ENCODE peak calls at places on chromosomes 13 and 19, in ten cellular contexts. One of them, this sample, is unnamed.

GRCh38 chr13:83333614-83334388 is 548.5 kb downstream of the SLITRK1 start:
- DNase-seq in left colon: no peak
- DNase-seq in H9: no peak
- DNase-seq in SK-MEL-5: no peak
- DNase-seq in stimulated activated CD4-positive, alpha-beta T cell treated with anti-CD3 and anti-CD28 coated beads, Interleukin-1b, Interleukin-23, amount 100 ng/mL, for 1 hour: no peak
- DNase-seq in foreskin fibroblast: no peak
- DNase-seq in activated CD8-positive, alpha-beta memory T cell treated with anti-CD3 and anti-CD28 coated beads for 48 hours: no peak
- DNase-seq in GOT3: no peak
- DNase-seq in EL: no peak
- DNase-seq in HTR-8/SVneo: no peak
- DNase-seq in this sample: no peak

GRCh38 chr19:38731654-38732301 is 12.5 kb downstream of the CAPN12 start:
- DNase-seq in left colon: peak
- DNase-seq in H9: peak
- DNase-seq in SK-MEL-5: no peak
- DNase-seq in stimulated activated CD4-positive, alpha-beta T cell treated with anti-CD3 and anti-CD28 coated beads, Interleukin-1b, Interleukin-23, amount 100 ng/mL, for 1 hour: no peak
- DNase-seq in foreskin fibroblast: no peak
- DNase-seq in activated CD8-positive, alpha-beta memory T cell treated with anti-CD3 and anti-CD28 coated beads for 48 hours: no peak
- DNase-seq in GOT3: no peak
- DNase-seq in EL: no peak
- DNase-seq in HTR-8/SVneo: no peak
- DNase-seq in this sample: no peak

GRCh38 chr19:30718728-30719127 is 346.5 kb downstream of the ZNF536 start:
- DNase-seq in left colon: no peak
- DNase-seq in H9: no peak
- DNase-seq in SK-MEL-5: no peak
- DNase-seq in stimulated activated CD4-positive, alpha-beta T cell treated with anti-CD3 and anti-CD28 coated beads, Interleukin-1b, Interleukin-23, amount 100 ng/mL, for 1 hour: no peak
- DNase-seq in foreskin fibroblast: no peak
- DNase-seq in activated CD8-positive, alpha-beta memory T cell treated with anti-CD3 and anti-CD28 coated beads for 48 hours: no peak
- DNase-seq in GOT3: no peak
- DNase-seq in EL: no peak
- DNase-seq in HTR-8/SVneo: no peak
- DNase-seq in this sample: no peak

GRCh38 chr13:48715977-48716376 is 62.2 kb downstream of the CYSLTR2 start:
- DNase-seq in left colon: no peak
- DNase-seq in H9: no peak
- DNase-seq in SK-MEL-5: no peak
- DNase-seq in stimulated activated CD4-positive, alpha-beta T cell treated with anti-CD3 and anti-CD28 coated beads, Interleukin-1b, Interleukin-23, amount 100 ng/mL, for 1 hour: no peak
- DNase-seq in foreskin fibroblast: no peak
- DNase-seq in activated CD8-positive, alpha-beta memory T cell treated with anti-CD3 and anti-CD28 coated beads for 48 hours: no peak
- DNase-seq in GOT3: no peak
- DNase-seq in EL: no peak
- DNase-seq in HTR-8/SVneo: no peak
- DNase-seq in this sample: no peak

GRCh38 chr13:108425056-108425455 is 155.5 kb downstream of the TNFSF13B start:
- DNase-seq in left colon: no peak
- DNase-seq in H9: no peak
- DNase-seq in SK-MEL-5: no peak
- DNase-seq in stimulated activated CD4-positive, alpha-beta T cell treated with anti-CD3 and anti-CD28 coated beads, Interleukin-1b, Interleukin-23, amount 100 ng/mL, for 1 hour: no peak
- DNase-seq in foreskin fibroblast: no peak
- DNase-seq in activated CD8-positive, alpha-beta memory T cell treated with anti-CD3 and anti-CD28 coated beads for 48 hours: no peak
- DNase-seq in GOT3: no peak
- DNase-seq in EL: no peak
- DNase-seq in HTR-8/SVneo: peak
- DNase-seq in this sample: no peak

GRCh38 chr19:39765091-39766076 is 13.3 kb upstream of the LEUTX start:
- DNase-seq in left colon: peak
- DNase-seq in H9: peak
- DNase-seq in SK-MEL-5: peak
- DNase-seq in stimulated activated CD4-positive, alpha-beta T cell treated with anti-CD3 and anti-CD28 coated beads, Interleukin-1b, Interleukin-23, amount 100 ng/mL, for 1 hour: no peak
- DNase-seq in foreskin fibroblast: peak
- DNase-seq in activated CD8-positive, alpha-beta memory T cell treated with anti-CD3 and anti-CD28 coated beads for 48 hours: no peak
- DNase-seq in GOT3: no peak
- DNase-seq in EL: peak
- DNase-seq in HTR-8/SVneo: peak
- DNase-seq in this sample: peak

GRCh38 chr19:49543032-49543431 is 15.2 kb downstream of the RCN3 start:
- DNase-seq in left colon: no peak
- DNase-seq in H9: no peak
- DNase-seq in SK-MEL-5: no peak
- DNase-seq in stimulated activated CD4-positive, alpha-beta T cell treated with anti-CD3 and anti-CD28 coated beads, Interleukin-1b, Interleukin-23, amount 100 ng/mL, for 1 hour: no peak
- DNase-seq in foreskin fibroblast: no peak
- DNase-seq in activated CD8-positive, alpha-beta memory T cell treated with anti-CD3 and anti-CD28 coated beads for 48 hours: no peak
- DNase-seq in GOT3: no peak
- DNase-seq in EL: no peak
- DNase-seq in HTR-8/SVneo: no peak
- DNase-seq in this sample: peak

GRCh38 chr13:45003417-45003816 is 14.1 kb downstream of the GPALPP1 start:
- DNase-seq in left colon: no peak
- DNase-seq in H9: no peak
- DNase-seq in SK-MEL-5: no peak
- DNase-seq in stimulated activated CD4-positive, alpha-beta T cell treated with anti-CD3 and anti-CD28 coated beads, Interleukin-1b, Interleukin-23, amount 100 ng/mL, for 1 hour: no peak
- DNase-seq in foreskin fibroblast: no peak
- DNase-seq in activated CD8-positive, alpha-beta memory T cell treated with anti-CD3 and anti-CD28 coated beads for 48 hours: no peak
- DNase-seq in GOT3: no peak
- DNase-seq in EL: no peak
- DNase-seq in HTR-8/SVneo: no peak
- DNase-seq in this sample: no peak

GRCh38 chr13:20708216-20708615 is 4.7 kb downstream of the IL17D start:
- DNase-seq in left colon: no peak
- DNase-seq in H9: no peak
- DNase-seq in SK-MEL-5: no peak
- DNase-seq in stimulated activated CD4-positive, alpha-beta T cell treated with anti-CD3 and anti-CD28 coated beads, Interleukin-1b, Interleukin-23, amount 100 ng/mL, for 1 hour: no peak
- DNase-seq in foreskin fibroblast: no peak
- DNase-seq in activated CD8-positive, alpha-beta memory T cell treated with anti-CD3 and anti-CD28 coated beads for 48 hours: no peak
- DNase-seq in GOT3: no peak
- DNase-seq in EL: no peak
- DNase-seq in HTR-8/SVneo: no peak
- DNase-seq in this sample: no peak

GRCh38 chr13:82374719-82375118 is 1507.6 kb downstream of the SLITRK1 start:
- DNase-seq in left colon: no peak
- DNase-seq in H9: no peak
- DNase-seq in SK-MEL-5: no peak
- DNase-seq in stimulated activated CD4-positive, alpha-beta T cell treated with anti-CD3 and anti-CD28 coated beads, Interleukin-1b, Interleukin-23, amount 100 ng/mL, for 1 hour: no peak
- DNase-seq in foreskin fibroblast: no peak
- DNase-seq in activated CD8-positive, alpha-beta memory T cell treated with anti-CD3 and anti-CD28 coated beads for 48 hours: no peak
- DNase-seq in GOT3: no peak
- DNase-seq in EL: no peak
- DNase-seq in HTR-8/SVneo: no peak
- DNase-seq in this sample: no peak

GRCh38 chr19:34172661-34173144 is 399 bp downstream of the LSM14A start:
- DNase-seq in left colon: peak
- DNase-seq in H9: no peak
- DNase-seq in SK-MEL-5: no peak
- DNase-seq in stimulated activated CD4-positive, alpha-beta T cell treated with anti-CD3 and anti-CD28 coated beads, Interleukin-1b, Interleukin-23, amount 100 ng/mL, for 1 hour: no peak
- DNase-seq in foreskin fibroblast: peak
- DNase-seq in activated CD8-positive, alpha-beta memory T cell treated with anti-CD3 and anti-CD28 coated beads for 48 hours: peak
- DNase-seq in GOT3: no peak
- DNase-seq in EL: no peak
- DNase-seq in HTR-8/SVneo: no peak
- DNase-seq in this sample: no peak

GRCh38 chr19:49420227-49420626 is 3.0 kb downstream of the PTH2 start:
- DNase-seq in left colon: no peak
- DNase-seq in H9: no peak
- DNase-seq in SK-MEL-5: no peak
- DNase-seq in stimulated activated CD4-positive, alpha-beta T cell treated with anti-CD3 and anti-CD28 coated beads, Interleukin-1b, Interleukin-23, amount 100 ng/mL, for 1 hour: no peak
- DNase-seq in foreskin fibroblast: no peak
- DNase-seq in activated CD8-positive, alpha-beta memory T cell treated with anti-CD3 and anti-CD28 coated beads for 48 hours: no peak
- DNase-seq in GOT3: no peak
- DNase-seq in EL: no peak
- DNase-seq in HTR-8/SVneo: no peak
- DNase-seq in this sample: no peak

GRCh38 chr13:75978815-75979214 is 342.7 kb downstream of the LMO7 start:
- DNase-seq in left colon: no peak
- DNase-seq in H9: no peak
- DNase-seq in SK-MEL-5: no peak
- DNase-seq in stimulated activated CD4-positive, alpha-beta T cell treated with anti-CD3 and anti-CD28 coated beads, Interleukin-1b, Interleukin-23, amount 100 ng/mL, for 1 hour: no peak
- DNase-seq in foreskin fibroblast: no peak
- DNase-seq in activated CD8-positive, alpha-beta memory T cell treated with anti-CD3 and anti-CD28 coated beads for 48 hours: no peak
- DNase-seq in GOT3: no peak
- DNase-seq in EL: no peak
- DNase-seq in HTR-8/SVneo: no peak
- DNase-seq in this sample: no peak

GRCh38 chr13:101915755-101916107 is 463.3 kb downstream of the ITGBL1 start:
- DNase-seq in left colon: no peak
- DNase-seq in H9: no peak
- DNase-seq in SK-MEL-5: no peak
- DNase-seq in stimulated activated CD4-positive, alpha-beta T cell treated with anti-CD3 and anti-CD28 coated beads, Interleukin-1b, Interleukin-23, amount 100 ng/mL, for 1 hour: no peak
- DNase-seq in foreskin fibroblast: no peak
- DNase-seq in activated CD8-positive, alpha-beta memory T cell treated with anti-CD3 and anti-CD28 coated beads for 48 hours: no peak
- DNase-seq in GOT3: no peak
- DNase-seq in EL: no peak
- DNase-seq in HTR-8/SVneo: no peak
- DNase-seq in this sample: no peak

GRCh38 chr13:54628383-54628782 is 1599.8 kb downstream of the OLFM4 start:
- DNase-seq in left colon: no peak
- DNase-seq in H9: no peak
- DNase-seq in SK-MEL-5: no peak
- DNase-seq in stimulated activated CD4-positive, alpha-beta T cell treated with anti-CD3 and anti-CD28 coated beads, Interleukin-1b, Interleukin-23, amount 100 ng/mL, for 1 hour: no peak
- DNase-seq in foreskin fibroblast: no peak
- DNase-seq in activated CD8-positive, alpha-beta memory T cell treated with anti-CD3 and anti-CD28 coated beads for 48 hours: no peak
- DNase-seq in GOT3: no peak
- DNase-seq in EL: no peak
- DNase-seq in HTR-8/SVneo: no peak
- DNase-seq in this sample: no peak

GRCh38 chr19:37654118-37654517 is 1.1 kb downstream of the ZFP30 start:
- DNase-seq in left colon: no peak
- DNase-seq in H9: no peak
- DNase-seq in SK-MEL-5: no peak
- DNase-seq in stimulated activated CD4-positive, alpha-beta T cell treated with anti-CD3 and anti-CD28 coated beads, Interleukin-1b, Interleukin-23, amount 100 ng/mL, for 1 hour: no peak
- DNase-seq in foreskin fibroblast: no peak
- DNase-seq in activated CD8-positive, alpha-beta memory T cell treated with anti-CD3 and anti-CD28 coated beads for 48 hours: no peak
- DNase-seq in GOT3: no peak
- DNase-seq in EL: peak
- DNase-seq in HTR-8/SVneo: no peak
- DNase-seq in this sample: no peak

GRCh38 chr19:21398851-21399250 is 1.9 kb downstream of the ZNF493 start:
- DNase-seq in left colon: no peak
- DNase-seq in H9: no peak
- DNase-seq in SK-MEL-5: no peak
- DNase-seq in stimulated activated CD4-positive, alpha-beta T cell treated with anti-CD3 and anti-CD28 coated beads, Interleukin-1b, Interleukin-23, amount 100 ng/mL, for 1 hour: no peak
- DNase-seq in foreskin fibroblast: peak
- DNase-seq in activated CD8-positive, alpha-beta memory T cell treated with anti-CD3 and anti-CD28 coated beads for 48 hours: no peak
- DNase-seq in GOT3: no peak
- DNase-seq in EL: no peak
- DNase-seq in HTR-8/SVneo: no peak
- DNase-seq in this sample: no peak

GRCh38 chr13:28744091-28744536 is 25.3 kb upstream of the SLC46A3 start:
- DNase-seq in left colon: no peak
- DNase-seq in H9: peak
- DNase-seq in SK-MEL-5: no peak
- DNase-seq in stimulated activated CD4-positive, alpha-beta T cell treated with anti-CD3 and anti-CD28 coated beads, Interleukin-1b, Interleukin-23, amount 100 ng/mL, for 1 hour: no peak
- DNase-seq in foreskin fibroblast: peak
- DNase-seq in activated CD8-positive, alpha-beta memory T cell treated with anti-CD3 and anti-CD28 coated beads for 48 hours: no peak
- DNase-seq in GOT3: no peak
- DNase-seq in EL: peak
- DNase-seq in HTR-8/SVneo: peak
- DNase-seq in this sample: peak

GRCh38 chr13:24165746-24166145 is 5.2 kb downstream of the SPATA13 start:
- DNase-seq in left colon: no peak
- DNase-seq in H9: no peak
- DNase-seq in SK-MEL-5: no peak
- DNase-seq in stimulated activated CD4-positive, alpha-beta T cell treated with anti-CD3 and anti-CD28 coated beads, Interleukin-1b, Interleukin-23, amount 100 ng/mL, for 1 hour: no peak
- DNase-seq in foreskin fibroblast: peak
- DNase-seq in activated CD8-positive, alpha-beta memory T cell treated with anti-CD3 and anti-CD28 coated beads for 48 hours: no peak
- DNase-seq in GOT3: no peak
- DNase-seq in EL: peak
- DNase-seq in HTR-8/SVneo: no peak
- DNase-seq in this sample: no peak

GRCh38 chr13:98448642-98448928 is 128.3 kb downstream of the STK24 start:
- DNase-seq in left colon: no peak
- DNase-seq in H9: no peak
- DNase-seq in SK-MEL-5: no peak
- DNase-seq in stimulated activated CD4-positive, alpha-beta T cell treated with anti-CD3 and anti-CD28 coated beads, Interleukin-1b, Interleukin-23, amount 100 ng/mL, for 1 hour: no peak
- DNase-seq in foreskin fibroblast: no peak
- DNase-seq in activated CD8-positive, alpha-beta memory T cell treated with anti-CD3 and anti-CD28 coated beads for 48 hours: no peak
- DNase-seq in GOT3: no peak
- DNase-seq in EL: no peak
- DNase-seq in HTR-8/SVneo: no peak
- DNase-seq in this sample: no peak

GRCh38 chr13:20407759-20408158 is 117.9 kb downstream of the CRYL1 start:
- DNase-seq in left colon: no peak
- DNase-seq in H9: no peak
- DNase-seq in SK-MEL-5: no peak
- DNase-seq in stimulated activated CD4-positive, alpha-beta T cell treated with anti-CD3 and anti-CD28 coated beads, Interleukin-1b, Interleukin-23, amount 100 ng/mL, for 1 hour: no peak
- DNase-seq in foreskin fibroblast: no peak
- DNase-seq in activated CD8-positive, alpha-beta memory T cell treated with anti-CD3 and anti-CD28 coated beads for 48 hours: no peak
- DNase-seq in GOT3: no peak
- DNase-seq in EL: no peak
- DNase-seq in HTR-8/SVneo: no peak
- DNase-seq in this sample: no peak

GRCh38 chr13:43368003-43368402 is 344.6 kb downstream of the DNAJC15 start:
- DNase-seq in left colon: no peak
- DNase-seq in H9: no peak
- DNase-seq in SK-MEL-5: peak
- DNase-seq in stimulated activated CD4-positive, alpha-beta T cell treated with anti-CD3 and anti-CD28 coated beads, Interleukin-1b, Interleukin-23, amount 100 ng/mL, for 1 hour: no peak
- DNase-seq in foreskin fibroblast: peak
- DNase-seq in activated CD8-positive, alpha-beta memory T cell treated with anti-CD3 and anti-CD28 coated beads for 48 hours: no peak
- DNase-seq in GOT3: no peak
- DNase-seq in EL: peak
- DNase-seq in HTR-8/SVneo: peak
- DNase-seq in this sample: no peak

GRCh38 chr19:50835103-50835784 is 1.9 kb upstream of the KLK15 start:
- DNase-seq in left colon: peak
- DNase-seq in H9: no peak
- DNase-seq in SK-MEL-5: no peak
- DNase-seq in stimulated activated CD4-positive, alpha-beta T cell treated with anti-CD3 and anti-CD28 coated beads, Interleukin-1b, Interleukin-23, amount 100 ng/mL, for 1 hour: no peak
- DNase-seq in foreskin fibroblast: no peak
- DNase-seq in activated CD8-positive, alpha-beta memory T cell treated with anti-CD3 and anti-CD28 coated beads for 48 hours: no peak
- DNase-seq in GOT3: no peak
- DNase-seq in EL: peak
- DNase-seq in HTR-8/SVneo: no peak
- DNase-seq in this sample: no peak

GRCh38 chr13:27679396-27679795 is 57.7 kb downstream of the POLR1D start:
- DNase-seq in left colon: no peak
- DNase-seq in H9: no peak
- DNase-seq in SK-MEL-5: no peak
- DNase-seq in stimulated activated CD4-positive, alpha-beta T cell treated with anti-CD3 and anti-CD28 coated beads, Interleukin-1b, Interleukin-23, amount 100 ng/mL, for 1 hour: no peak
- DNase-seq in foreskin fibroblast: no peak
- DNase-seq in activated CD8-positive, alpha-beta memory T cell treated with anti-CD3 and anti-CD28 coated beads for 48 hours: no peak
- DNase-seq in GOT3: no peak
- DNase-seq in EL: no peak
- DNase-seq in HTR-8/SVneo: no peak
- DNase-seq in this sample: no peak

GRCh38 chr19:33498391-33499000 is 23.1 kb downstream of the PEPD start:
- DNase-seq in left colon: no peak
- DNase-seq in H9: no peak
- DNase-seq in SK-MEL-5: no peak
- DNase-seq in stimulated activated CD4-positive, alpha-beta T cell treated with anti-CD3 and anti-CD28 coated beads, Interleukin-1b, Interleukin-23, amount 100 ng/mL, for 1 hour: no peak
- DNase-seq in foreskin fibroblast: no peak
- DNase-seq in activated CD8-positive, alpha-beta memory T cell treated with anti-CD3 and anti-CD28 coated beads for 48 hours: no peak
- DNase-seq in GOT3: no peak
- DNase-seq in EL: no peak
- DNase-seq in HTR-8/SVneo: no peak
- DNase-seq in this sample: no peak

GRCh38 chr19:54918499-54918898 is 12.6 kb downstream of the NCR1 start:
- DNase-seq in left colon: no peak
- DNase-seq in H9: no peak
- DNase-seq in SK-MEL-5: no peak
- DNase-seq in stimulated activated CD4-positive, alpha-beta T cell treated with anti-CD3 and anti-CD28 coated beads, Interleukin-1b, Interleukin-23, amount 100 ng/mL, for 1 hour: no peak
- DNase-seq in foreskin fibroblast: no peak
- DNase-seq in activated CD8-positive, alpha-beta memory T cell treated with anti-CD3 and anti-CD28 coated beads for 48 hours: no peak
- DNase-seq in GOT3: no peak
- DNase-seq in EL: no peak
- DNase-seq in HTR-8/SVneo: no peak
- DNase-seq in this sample: no peak

GRCh38 chr19:47239610-47240296 is 8.8 kb upstream of the BBC3 start:
- DNase-seq in left colon: peak
- DNase-seq in H9: peak
- DNase-seq in SK-MEL-5: peak
- DNase-seq in stimulated activated CD4-positive, alpha-beta T cell treated with anti-CD3 and anti-CD28 coated beads, Interleukin-1b, Interleukin-23, amount 100 ng/mL, for 1 hour: no peak
- DNase-seq in foreskin fibroblast: no peak
- DNase-seq in activated CD8-positive, alpha-beta memory T cell treated with anti-CD3 and anti-CD28 coated beads for 48 hours: no peak
- DNase-seq in GOT3: no peak
- DNase-seq in EL: peak
- DNase-seq in HTR-8/SVneo: peak
- DNase-seq in this sample: peak

GRCh38 chr13:108897955-108898354 is 268.5 kb downstream of the MYO16 start:
- DNase-seq in left colon: no peak
- DNase-seq in H9: no peak
- DNase-seq in SK-MEL-5: peak
- DNase-seq in stimulated activated CD4-positive, alpha-beta T cell treated with anti-CD3 and anti-CD28 coated beads, Interleukin-1b, Interleukin-23, amount 100 ng/mL, for 1 hour: no peak
- DNase-seq in foreskin fibroblast: no peak
- DNase-seq in activated CD8-positive, alpha-beta memory T cell treated with anti-CD3 and anti-CD28 coated beads for 48 hours: no peak
- DNase-seq in GOT3: no peak
- DNase-seq in EL: no peak
- DNase-seq in HTR-8/SVneo: no peak
- DNase-seq in this sample: no peak